ENCODE peak calls at places on chromosome 5, in ten cellular contexts. P is NCI-H2171 treated with DMSO at 0.1 percent for 48 hours; B is stimulated activated CD4-positive, alpha-beta T cell treated with anti-CD3 and anti-CD28 coated beads, Interleukin-1b, Interleukin-23, amount 100 ng/mL, for 48 hours; V is colonic mucosa; T is activated naive CD4-positive, alpha-beta T cell treated with anti-CD3 and anti-CD28 coated beads, Interleukin-2, amount 50 U/mL, for 16 hours; H is ACHN; A is skeletal muscle cell; F is germinal center; W is prostate gland; X is stimulated activated CD8-positive, alpha-beta memory T cell treated with anti-CD3 and anti-CD28 coated beads, Interleukin-15, amount 100 ng/mL, for 24 hours. Z is an unnamed sample.

GRCh38 chr5:133731951-133732350 is 119.6 kb upstream of the FSTL4 start:
- DNase-seq in A (no peak), V (no peak), T (no peak), W (no peak), P (no peak), X (no peak), B (no peak), F (no peak), H (no peak), Z (no peak)

GRCh38 chr5:96680759-96681158 is 18.6 kb downstream of the CAST start:
- DNase-seq in T (no peak), X (no peak), P (no peak), A (no peak), B (no peak), W (no peak), F (no peak), H (no peak), V (no peak), Z (no peak)

GRCh38 chr5:15533124-15533893 is 33.3 kb downstream of the FBXL7 start:
- DNase-seq in H (no peak), V (no peak), T (no peak), F (no peak), X (no peak), P (no peak), B (no peak), A (no peak), W (no peak), Z (no peak)

GRCh38 chr5:98585661-98586310 is 187.7 kb upstream of the RGMB start:
- DNase-seq in T (no peak), H (no peak), V (no peak), W (no peak), P (no peak), X (no peak), A (no peak), F (no peak), B (no peak), Z (no peak)

GRCh38 chr5:159242656-159243055 is 20.4 kb upstream of the UBLCP1 start:
- DNase-seq in H (no peak), B (no peak), T (no peak), W (no peak), F (no peak), P (no peak), A (no peak), V (no peak), X (no peak), Z (no peak)

GRCh38 chr5:21181726-21182125 is 1193.7 kb upstream of the CDH18 start:
- DNase-seq in P (no peak), X (no peak), W (no peak), T (no peak), B (no peak), H (no peak), F (no peak), A (no peak), V (no peak), Z (no peak)

GRCh38 chr5:172920447-172920849 is 38.8 kb upstream of the RPL26L1 start:
- DNase-seq in P (peak; percentile 32), W (no peak), V (no peak), T (no peak), F (no peak), B (no peak), H (peak; percentile 80), A (peak; percentile 96), X (no peak), Z (peak; percentile 99)

GRCh38 chr5:7592910-7593309 is 197.0 kb downstream of the ADCY2 start:
- DNase-seq in W (no peak), V (no peak), H (peak; percentile 22), B (no peak), P (peak; percentile 2), A (no peak), F (no peak), X (no peak), T (no peak), Z (no peak)

GRCh38 chr5:127206320-127207113 is 84.1 kb upstream of the MEGF10 start:
- DNase-seq in W (no peak), B (no peak), H (peak; percentile 42), A (peak; percentile 97), T (no peak), X (no peak), V (no peak), F (no peak), P (no peak), Z (peak; percentile 20)

GRCh38 chr5:94908889-94909480 is 290.5 kb downstream of the SLF1 start:
- DNase-seq in T (no peak), V (no peak), W (no peak), B (no peak), H (peak; percentile 56), P (no peak), A (no peak), F (peak; percentile 2), X (no peak), Z (peak; percentile 8)

GRCh38 chr5:61805101-61805500 is 473.0 kb downstream of the ZSWIM6 start:
- DNase-seq in A (peak; percentile 12), V (no peak), T (no peak), B (no peak), F (no peak), P (no peak), X (no peak), W (peak; percentile 51), H (peak; percentile 42), Z (peak; percentile 4)

GRCh38 chr5:42745426-42745825 is 11.2 kb upstream of the CCDC152 start:
- DNase-seq in A (no peak), V (peak; percentile 23), H (no peak), T (no peak), F (no peak), W (no peak), X (no peak), B (no peak), P (no peak), Z (no peak)

GRCh38 chr5:141508808-141509611 is 20.1 kb downstream of the PCDHGC5 start:
- DNase-seq in B (peak; percentile 52), V (no peak), A (peak; percentile 94), H (peak; percentile 81), W (no peak), F (no peak), P (peak; percentile 51), X (no peak), T (no peak), Z (peak; percentile 92)

GRCh38 chr5:92370032-92370431 is 986.9 kb upstream of the ARRDC3 start:
- DNase-seq in B (no peak), P (no peak), H (no peak), W (no peak), A (no peak), X (no peak), T (no peak), V (no peak), F (no peak), Z (no peak)

GRCh38 chr5:173829826-173830225 is 58.3 kb upstream of the CPEB4 start:
- DNase-seq in P (peak; percentile 24), T (no peak), A (no peak), X (no peak), W (peak; percentile 33), F (no peak), H (peak; percentile 72), V (no peak), B (no peak), Z (no peak)

GRCh38 chr5:140125637-140126036 is at the start of gene IGIP:
- DNase-seq in X (no peak), B (no peak), F (no peak), P (no peak), V (no peak), W (no peak), H (no peak), T (no peak), A (no peak), Z (no peak)

GRCh38 chr5:151742870-151743294 is 15.5 kb downstream of the ATOX1 start:
- DNase-seq in F (no peak), P (peak; percentile 21), V (peak; percentile 42), T (no peak), W (peak; percentile 28), A (no peak), B (no peak), X (no peak), H (peak; percentile 80), Z (peak; percentile 41)

GRCh38 chr5:168088415-168089165 is 202.9 kb upstream of the WWC1 start:
- DNase-seq in W (no peak), X (no peak), V (no peak), A (no peak), H (no peak), P (no peak), B (no peak), F (no peak), T (no peak), Z (no peak)

GRCh38 chr5:65480306-65480865 is 1.3 kb downstream of the ADAMTS6 start:
- DNase-seq in F (no peak), V (peak; percentile 81), W (peak; percentile 65), X (no peak), A (peak; percentile 76), P (peak; percentile 29), H (peak; percentile 70), B (peak; percentile 19), T (peak; percentile 33), Z (peak; percentile 83)

GRCh38 chr5:60092671-60093422 is 199.3 kb upstream of the PDE4D start:
- DNase-seq in V (no peak), F (no peak), B (no peak), X (no peak), H (no peak), A (peak; percentile 80), T (no peak), P (no peak), W (no peak), Z (no peak)

GRCh38 chr5:41956943-41957342 is 31.9 kb downstream of the FBXO4 start:
- DNase-seq in X (no peak), P (no peak), T (no peak), A (no peak), V (no peak), W (no peak), H (no peak), F (no peak), B (no peak), Z (no peak)

GRCh38 chr5:307794-308579 is 13.5 kb upstream of the AHRR start:
- DNase-seq in B (no peak), V (no peak), F (no peak), A (no peak), W (no peak), H (no peak), T (no peak), X (no peak), P (no peak), Z (no peak)

GRCh38 chr5:90899014-90899604 is 340.5 kb downstream of the ADGRV1 start:
- DNase-seq in P (no peak), W (no peak), V (peak; percentile 43), X (no peak), F (no peak), A (no peak), T (no peak), B (no peak), H (no peak), Z (no peak)

GRCh38 chr5:168056499-168057182 is 234.8 kb upstream of the WWC1 start:
- DNase-seq in T (no peak), A (no peak), P (no peak), F (no peak), H (no peak), V (no peak), B (no peak), W (no peak), X (no peak), Z (no peak)

GRCh38 chr5:157574456-157575095 is 999 bp downstream of the ADAM19 start:
- DNase-seq in A (no peak), B (peak; percentile 14), T (no peak), P (no peak), W (no peak), H (no peak), V (peak; percentile 29), X (no peak), F (peak; percentile 39), Z (no peak)